ENCODE peak calls at places on chromosomes 6 and 20, in seven cellular contexts. One of them, this sample, is unnamed.

GRCh38 chr6:28597217-28597835 is 71.6 kb downstream of the GPX5 start:
- DNase-seq in endodermal cell: peak
- DNase-seq in IMR-90: peak
- DNase-seq in GM12878: no peak
- DNase-seq in adipocyte: peak
- DNase-seq in fibroblast of lung: peak
- DNase-seq in HCT116: peak
- DNase-seq in this sample: peak

GRCh38 chr20:63140683-63141433 is 75.1 kb downstream of the YTHDF1 start:
- DNase-seq in endodermal cell: no peak
- DNase-seq in fibroblast of lung: no peak
- DNase-seq in GM12878: no peak
- DNase-seq in adipocyte: no peak
- DNase-seq in HCT116: no peak
- DNase-seq in IMR-90: no peak
- DNase-seq in this sample: no peak

GRCh38 chr6:141158740-141159139 is 974.0 kb upstream of the GJE1 start:
- DNase-seq in IMR-90: no peak
- DNase-seq in GM12878: no peak
- DNase-seq in fibroblast of lung: no peak
- DNase-seq in endodermal cell: no peak
- DNase-seq in HCT116: no peak
- DNase-seq in adipocyte: no peak
- DNase-seq in this sample: no peak

GRCh38 chr6:34074064-34074739 is 71.7 kb downstream of the GRM4 start:
- DNase-seq in GM12878: no peak
- DNase-seq in HCT116: no peak
- DNase-seq in adipocyte: no peak
- DNase-seq in endodermal cell: peak
- DNase-seq in IMR-90: no peak
- DNase-seq in fibroblast of lung: no peak
- DNase-seq in this sample: no peak

GRCh38 chr20:63858393-63859165 is 2.7 kb upstream of the ABHD16B start:
- DNase-seq in adipocyte: no peak
- DNase-seq in GM12878: no peak
- DNase-seq in fibroblast of lung: peak
- DNase-seq in IMR-90: peak
- DNase-seq in HCT116: no peak
- DNase-seq in endodermal cell: peak
- DNase-seq in this sample: peak

GRCh38 chr6:46381057-46381456 is 110.2 kb downstream of the RCAN2 start:
- DNase-seq in endodermal cell: no peak
- DNase-seq in HCT116: no peak
- DNase-seq in fibroblast of lung: no peak
- DNase-seq in adipocyte: no peak
- DNase-seq in GM12878: no peak
- DNase-seq in IMR-90: no peak
- DNase-seq in this sample: no peak

GRCh38 chr6:112029045-112029822 is 24.7 kb upstream of the CCN6 start:
- DNase-seq in GM12878: no peak
- DNase-seq in HCT116: peak
- DNase-seq in adipocyte: peak
- DNase-seq in IMR-90: peak
- DNase-seq in fibroblast of lung: peak
- DNase-seq in endodermal cell: peak
- DNase-seq in this sample: no peak

GRCh38 chr6:149129401-149130077 is 188.0 kb upstream of the TAB2 start:
- DNase-seq in GM12878: no peak
- DNase-seq in endodermal cell: no peak
- DNase-seq in IMR-90: peak
- DNase-seq in fibroblast of lung: peak
- DNase-seq in adipocyte: peak
- DNase-seq in HCT116: no peak
- DNase-seq in this sample: peak

GRCh38 chr6:43058511-43058910 is 723 bp downstream of the MRPL2 start:
- DNase-seq in fibroblast of lung: no peak
- DNase-seq in adipocyte: no peak
- DNase-seq in endodermal cell: no peak
- DNase-seq in HCT116: no peak
- DNase-seq in GM12878: no peak
- DNase-seq in IMR-90: no peak
- DNase-seq in this sample: no peak

GRCh38 chr6:8245736-8246135 is 143.4 kb upstream of the EEF1E1 start:
- DNase-seq in IMR-90: no peak
- DNase-seq in endodermal cell: no peak
- DNase-seq in adipocyte: no peak
- DNase-seq in fibroblast of lung: no peak
- DNase-seq in GM12878: no peak
- DNase-seq in HCT116: no peak
- DNase-seq in this sample: no peak

GRCh38 chr6:72861935-72862432 is 240.1 kb downstream of the KCNQ5 start:
- DNase-seq in endodermal cell: no peak
- DNase-seq in HCT116: no peak
- DNase-seq in IMR-90: peak
- DNase-seq in GM12878: peak
- DNase-seq in adipocyte: peak
- DNase-seq in fibroblast of lung: peak
- DNase-seq in this sample: peak

GRCh38 chr6:137307163-137307851 is 88.1 kb upstream of the IFNGR1 start:
- DNase-seq in endodermal cell: no peak
- DNase-seq in IMR-90: no peak
- DNase-seq in HCT116: no peak
- DNase-seq in GM12878: no peak
- DNase-seq in adipocyte: no peak
- DNase-seq in fibroblast of lung: no peak
- DNase-seq in this sample: no peak

GRCh38 chr6:11140061-11140460 is 28.5 kb upstream of the ERVFRD-1 start:
- DNase-seq in HCT116: no peak
- DNase-seq in fibroblast of lung: peak
- DNase-seq in endodermal cell: no peak
- DNase-seq in IMR-90: peak
- DNase-seq in adipocyte: no peak
- DNase-seq in GM12878: no peak
- DNase-seq in this sample: no peak

GRCh38 chr6:168574699-168575195 is 133.8 kb downstream of the SMOC2 start:
- DNase-seq in GM12878: no peak
- DNase-seq in fibroblast of lung: no peak
- DNase-seq in endodermal cell: peak
- DNase-seq in IMR-90: no peak
- DNase-seq in adipocyte: no peak
- DNase-seq in HCT116: peak
- DNase-seq in this sample: no peak

GRCh38 chr6:28171271-28171670 is 29.6 kb downstream of the ZKSCAN8 start:
- DNase-seq in IMR-90: no peak
- DNase-seq in GM12878: no peak
- DNase-seq in endodermal cell: peak
- DNase-seq in adipocyte: no peak
- DNase-seq in HCT116: no peak
- DNase-seq in fibroblast of lung: no peak
- DNase-seq in this sample: no peak

GRCh38 chr6:52571099-52571755 is 5.6 kb downstream of the TRAM2 start:
- DNase-seq in endodermal cell: no peak
- DNase-seq in adipocyte: no peak
- DNase-seq in fibroblast of lung: no peak
- DNase-seq in IMR-90: no peak
- DNase-seq in GM12878: no peak
- DNase-seq in HCT116: no peak
- DNase-seq in this sample: no peak

GRCh38 chr6:143607959-143608358 is 69.8 kb upstream of the PHACTR2 start:
- DNase-seq in IMR-90: no peak
- DNase-seq in fibroblast of lung: peak
- DNase-seq in endodermal cell: no peak
- DNase-seq in adipocyte: no peak
- DNase-seq in HCT116: no peak
- DNase-seq in GM12878: no peak
- DNase-seq in this sample: peak

GRCh38 chr6:156109713-156110112 is 654.1 kb upstream of the NOX3 start:
- DNase-seq in endodermal cell: no peak
- DNase-seq in adipocyte: peak
- DNase-seq in IMR-90: peak
- DNase-seq in HCT116: no peak
- DNase-seq in fibroblast of lung: no peak
- DNase-seq in GM12878: no peak
- DNase-seq in this sample: no peak

GRCh38 chr6:156102129-156102528 is 646.5 kb upstream of the NOX3 start:
- DNase-seq in IMR-90: peak
- DNase-seq in fibroblast of lung: no peak
- DNase-seq in GM12878: no peak
- DNase-seq in endodermal cell: peak
- DNase-seq in HCT116: peak
- DNase-seq in adipocyte: peak
- DNase-seq in this sample: no peak

GRCh38 chr6:156110249-156110648 is 654.6 kb upstream of the NOX3 start:
- DNase-seq in adipocyte: no peak
- DNase-seq in fibroblast of lung: no peak
- DNase-seq in endodermal cell: no peak
- DNase-seq in HCT116: no peak
- DNase-seq in IMR-90: no peak
- DNase-seq in GM12878: no peak
- DNase-seq in this sample: no peak

GRCh38 chr6:156111913-156112312 is 656.3 kb upstream of the NOX3 start:
- DNase-seq in adipocyte: no peak
- DNase-seq in IMR-90: no peak
- DNase-seq in HCT116: no peak
- DNase-seq in GM12878: no peak
- DNase-seq in fibroblast of lung: no peak
- DNase-seq in endodermal cell: no peak
- DNase-seq in this sample: no peak

DNA sequence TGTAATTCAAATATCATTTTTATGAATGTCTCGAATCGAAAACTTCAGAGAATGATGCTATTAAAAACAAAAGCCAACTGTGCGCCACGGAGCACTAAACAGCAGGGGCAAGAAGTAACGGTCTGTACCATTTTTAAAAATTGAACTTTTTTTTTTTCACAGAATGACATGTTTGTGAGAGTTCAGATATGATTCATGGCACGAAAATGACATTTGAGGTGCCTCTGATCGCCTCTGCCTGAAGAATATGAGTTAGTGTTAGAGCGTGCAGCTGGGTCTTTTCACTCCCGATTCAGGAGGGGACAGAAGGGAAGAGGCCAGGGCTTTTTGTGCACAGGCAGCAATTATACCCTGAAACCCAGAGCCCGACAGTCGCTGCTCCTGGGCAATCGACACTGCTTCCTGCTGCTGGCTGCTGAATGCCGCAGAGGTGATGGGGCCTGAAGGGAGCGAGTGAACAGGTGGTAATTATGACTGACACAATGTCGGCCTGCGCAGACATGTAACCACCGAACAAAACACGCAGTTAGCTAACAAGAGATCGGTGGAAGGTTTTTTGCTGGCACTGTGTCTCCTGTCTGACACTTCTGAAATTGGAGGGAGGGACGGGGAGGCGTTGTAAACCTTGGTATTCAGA is 652.0 kb upstream of the NOX3 start:
- DNase-seq in HCT116: no peak
- DNase-seq in GM12878: no peak
- DNase-seq in adipocyte: no peak
- DNase-seq in endodermal cell: no peak
- DNase-seq in fibroblast of lung: no peak
- DNase-seq in IMR-90: no peak
- DNase-seq in this sample: no peak
- H3K9ac ChIP-seq in HCT116: no peak
- H3K9ac ChIP-seq in GM12878: no peak
- H3K9ac ChIP-seq in adipocyte: no peak
- H3K9ac ChIP-seq in endodermal cell: no peak
- H3K9ac ChIP-seq in fibroblast of lung: no peak
- H3K9ac ChIP-seq in IMR-90: no peak
- H3K9ac ChIP-seq in this sample: no peak

DNA sequence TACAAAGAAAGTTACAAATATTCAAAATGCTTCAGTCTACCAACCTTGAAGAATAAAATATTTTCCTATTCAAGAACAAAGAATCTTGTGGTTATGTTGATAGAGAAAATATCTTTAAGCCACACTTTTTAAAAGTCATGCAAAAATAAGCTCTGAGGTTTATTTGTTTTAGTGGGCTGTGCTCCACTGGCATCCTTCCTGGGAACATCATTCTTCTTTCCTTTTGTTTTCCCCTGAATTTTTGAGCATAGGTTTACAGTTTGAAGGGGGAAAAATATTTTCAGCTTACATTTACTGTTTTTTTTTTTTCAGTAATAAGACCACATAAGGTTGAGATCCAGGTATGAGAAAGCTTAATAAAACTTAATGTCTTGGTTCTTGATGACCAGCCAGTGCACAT is 72.0 kb upstream of the BACH2 start:
- DNase-seq in IMR-90: peak
- DNase-seq in fibroblast of lung: peak
- DNase-seq in endodermal cell: no peak
- DNase-seq in GM12878: no peak
- DNase-seq in adipocyte: peak
- DNase-seq in HCT116: no peak
- DNase-seq in this sample: peak
- H3K9ac ChIP-seq in IMR-90: no peak
- H3K9ac ChIP-seq in fibroblast of lung: no peak
- H3K9ac ChIP-seq in endodermal cell: no peak
- H3K9ac ChIP-seq in GM12878: no peak
- H3K9ac ChIP-seq in adipocyte: peak
- H3K9ac ChIP-seq in HCT116: peak
- H3K9ac ChIP-seq in this sample: peak

GRCh38 chr6:3249821-3250220 is 8.9 kb upstream of the PSMG4 start:
- DNase-seq in HCT116: no peak
- DNase-seq in IMR-90: no peak
- DNase-seq in adipocyte: no peak
- DNase-seq in endodermal cell: no peak
- DNase-seq in fibroblast of lung: no peak
- DNase-seq in GM12878: no peak
- DNase-seq in this sample: no peak

GRCh38 chr6:3244003-3244831 is 14.5 kb upstream of the PSMG4 start:
- DNase-seq in adipocyte: no peak
- DNase-seq in IMR-90: no peak
- DNase-seq in HCT116: no peak
- DNase-seq in GM12878: no peak
- DNase-seq in fibroblast of lung: no peak
- DNase-seq in endodermal cell: no peak
- DNase-seq in this sample: no peak

GRCh38 chr6:3245216-3245615 is 13.5 kb upstream of the PSMG4 start:
- DNase-seq in fibroblast of lung: no peak
- DNase-seq in HCT116: no peak
- DNase-seq in adipocyte: no peak
- DNase-seq in endodermal cell: no peak
- DNase-seq in GM12878: no peak
- DNase-seq in IMR-90: no peak
- DNase-seq in this sample: no peak

GRCh38 chr6:3250278-3250677 is 8.5 kb upstream of the PSMG4 start:
- DNase-seq in IMR-90: peak
- DNase-seq in adipocyte: no peak
- DNase-seq in fibroblast of lung: peak
- DNase-seq in GM12878: no peak
- DNase-seq in HCT116: no peak
- DNase-seq in endodermal cell: no peak
- DNase-seq in this sample: peak

GRCh38 chr6:3247255-3248146 is 11.2 kb upstream of the PSMG4 start:
- DNase-seq in fibroblast of lung: peak
- DNase-seq in adipocyte: peak
- DNase-seq in endodermal cell: peak
- DNase-seq in HCT116: no peak
- DNase-seq in IMR-90: peak
- DNase-seq in GM12878: no peak
- DNase-seq in this sample: peak
- H3K9ac ChIP-seq in fibroblast of lung: no peak
- H3K9ac ChIP-seq in adipocyte: peak
- H3K9ac ChIP-seq in endodermal cell: no peak
- H3K9ac ChIP-seq in HCT116: no peak
- H3K9ac ChIP-seq in IMR-90: peak
- H3K9ac ChIP-seq in GM12878: no peak
- H3K9ac ChIP-seq in this sample: peak

GRCh38 chr6:108117427-108118358 is 43.2 kb upstream of the OSTM1 start:
- DNase-seq in adipocyte: peak
- DNase-seq in endodermal cell: peak
- DNase-seq in fibroblast of lung: peak
- DNase-seq in IMR-90: peak
- DNase-seq in HCT116: no peak
- DNase-seq in GM12878: no peak
- DNase-seq in this sample: no peak
- H3K9ac ChIP-seq in adipocyte: no peak
- H3K9ac ChIP-seq in endodermal cell: no peak
- H3K9ac ChIP-seq in fibroblast of lung: no peak
- H3K9ac ChIP-seq in IMR-90: no peak
- H3K9ac ChIP-seq in HCT116: no peak
- H3K9ac ChIP-seq in GM12878: peak
- H3K9ac ChIP-seq in this sample: no peak

This sample was measured in astrocyte.